ENCODE peak calls at places on chromosomes 6 and 20, in four cellular contexts. S, O, E and P are unnamed samples. For H3K4me1 and H3K27me3, the result is how much of the 10 kb centered on the place peaks cover.

GRCh38 chr6:165272585-165272984 is 36.8 kb downstream of the C6orf118 start:
- DNase-seq in S (no peak), O (no peak), E (no peak), P (no peak)

GRCh38 chr6:131948221-131948661 is 2.9 kb downstream of the CCN2 start:
- DNase-seq in S (no peak), O (no peak), E (no peak), P (no peak)

GRCh38 chr20:32841174-32841573 is 17.5 kb upstream of the EFCAB8 start:
- DNase-seq in S (no peak), O (no peak), E (no peak), P (no peak)

GRCh38 chr20:58524814-58525213 is 9.6 kb upstream of the APCDD1L start:
- DNase-seq in S (no peak), O (no peak), E (no peak), P (peak)

GRCh38 chr20:9507544-9508239 is 6.7 kb upstream of the LAMP5 start:
- DNase-seq in S (no peak), O (no peak), E (no peak), P (no peak)

GRCh38 chr20:17858450-17859001 is 110.1 kb downstream of the SNX5 start:
- DNase-seq in S (no peak), O (no peak), E (no peak), P (no peak)

GRCh38 chr6:113732384-113732966 is 124.7 kb upstream of the MARCKS start:
- DNase-seq in S (no peak), O (no peak), E (no peak), P (peak)

GRCh38 chr6:51932956-51933355 is 154.5 kb downstream of the PKHD1 start:
- DNase-seq in S (no peak), O (no peak), E (no peak), P (no peak)

GRCh38 chr6:164505425-164505824 is 804.0 kb downstream of the C6orf118 start:
- DNase-seq in S (no peak), O (no peak), E (no peak), P (no peak)

GRCh38 chr20:62874745-62875344 is 13.2 kb upstream of the TCFL5 start:
- DNase-seq in S (no peak), O (no peak), E (no peak), P (no peak)

GRCh38 chr20:46388945-46389344 is 17.5 kb downstream of the ELMO2 start:
- DNase-seq in S (no peak), O (no peak), E (no peak), P (peak)

GRCh38 chr20:15555913-15556312 is 1017.3 kb downstream of the KIF16B start:
- DNase-seq in S (no peak), O (no peak), E (no peak), P (no peak)

GRCh38 chr20:41171736-41172295 is 34.5 kb downstream of the PLCG1 start:
- DNase-seq in S (no peak), O (no peak), E (no peak), P (no peak)

GRCh38 chr6:40798069-40798770 is 211.1 kb upstream of the LRFN2 start:
- DNase-seq in S (no peak), O (no peak), E (peak), P (no peak)

GRCh38 chr6:41755895-41756294 is 8.7 kb upstream of the PGC start:
- DNase-seq in S (no peak), O (no peak), E (no peak), P (no peak)

GRCh38 chr6:33543116-33543515 is 37.0 kb downstream of the BAK1 start:
- DNase-seq in S (no peak), O (no peak), E (no peak), P (no peak)

GRCh38 chr20:49615401-49616153 is 47.6 kb upstream of the PTGIS start:
- DNase-seq in S (no peak), O (no peak), E (no peak), P (no peak)

GRCh38 chr6:35674594-35674993 is 14.1 kb downstream of the FKBP5 start:
- DNase-seq in S (no peak), O (no peak), E (no peak), P (no peak)

GRCh38 chr6:35675871-35676459 is 12.8 kb downstream of the FKBP5 start:
- DNase-seq in S (no peak), O (no peak), E (no peak), P (no peak)

GRCh38 chr6:35677456-35677855 is 11.3 kb downstream of the FKBP5 start:
- DNase-seq in S (no peak), O (no peak), E (no peak), P (no peak)

GRCh38 chr6:35669441-35669776 is 19.3 kb downstream of the FKBP5 start:
- DNase-seq in S (no peak), O (no peak), E (no peak), P (no peak)

GRCh38 chr6:35673755-35674154 is 15.0 kb downstream of the FKBP5 start:
- DNase-seq in S (no peak), O (no peak), E (no peak), P (no peak)
- H3K4me1 ChIP-seq in S (under half), O (under half), E (under half), P (half or more)

GRCh38 chr20:23037017-23037481 is 1.9 kb downstream of the SSTR4 start:
- DNase-seq in S (no peak), O (no peak), E (no peak), P (no peak)

GRCh38 chr20:23039136-23039875 is 4.2 kb downstream of the SSTR4 start:
- DNase-seq in S (no peak), O (no peak), E (no peak), P (no peak)

GRCh38 chr20:23043376-23043775 is 6.1 kb downstream of the THBD start:
- DNase-seq in S (no peak), O (no peak), E (no peak), P (no peak)

GRCh38 chr20:23042270-23042669 is 7.2 kb downstream of the SSTR4 start:
- DNase-seq in S (no peak), O (no peak), E (no peak), P (no peak)

DNA sequence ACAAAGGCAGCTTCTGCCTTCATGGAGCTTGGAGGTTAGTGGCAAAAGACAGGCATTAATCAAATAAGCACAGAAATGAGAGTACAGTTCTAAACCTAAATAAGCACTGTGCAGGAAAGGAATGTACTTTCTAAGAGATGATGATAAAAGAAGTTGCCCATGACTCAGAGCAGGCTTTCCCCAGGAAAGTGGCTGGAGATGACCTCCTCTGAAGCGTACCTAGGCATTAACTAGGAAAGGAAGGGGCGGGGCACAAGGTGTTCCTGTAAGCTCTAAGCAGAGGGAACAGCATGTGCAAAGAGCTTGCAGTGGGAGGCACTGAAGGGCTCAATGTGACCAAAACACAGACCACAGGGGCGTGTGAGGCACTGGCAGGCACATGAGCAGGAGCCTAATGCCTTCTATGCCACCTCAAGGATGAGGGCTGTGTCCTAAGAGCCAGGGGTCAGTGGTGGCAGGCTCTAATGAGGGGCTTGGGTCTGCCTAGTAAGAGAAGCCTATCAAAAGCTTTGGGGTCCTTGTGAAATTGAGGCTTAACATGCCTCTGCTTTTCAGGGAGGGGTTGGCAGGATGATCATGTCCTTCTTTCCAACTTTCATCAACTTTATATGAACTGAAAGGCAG is 4.9 kb downstream of the SSTR4 start:
- DNase-seq in S (no peak), O (no peak), E (no peak), P (no peak)
- H3K27me3 ChIP-seq in S (under half), O (under half), E (under half), P (under half)

GRCh38 chr20:14288341-14289330 is 48.8 kb downstream of the FLRT3 start:
- DNase-seq in S (peak), O (no peak), E (no peak), P (no peak)

GRCh38 chr20:14295812-14296211 is 41.6 kb downstream of the FLRT3 start:
- DNase-seq in S (no peak), O (no peak), E (no peak), P (no peak)

GRCh38 chr20:14295238-14295637 is 42.2 kb downstream of the FLRT3 start:
- DNase-seq in S (no peak), O (no peak), E (no peak), P (no peak)

DNA sequence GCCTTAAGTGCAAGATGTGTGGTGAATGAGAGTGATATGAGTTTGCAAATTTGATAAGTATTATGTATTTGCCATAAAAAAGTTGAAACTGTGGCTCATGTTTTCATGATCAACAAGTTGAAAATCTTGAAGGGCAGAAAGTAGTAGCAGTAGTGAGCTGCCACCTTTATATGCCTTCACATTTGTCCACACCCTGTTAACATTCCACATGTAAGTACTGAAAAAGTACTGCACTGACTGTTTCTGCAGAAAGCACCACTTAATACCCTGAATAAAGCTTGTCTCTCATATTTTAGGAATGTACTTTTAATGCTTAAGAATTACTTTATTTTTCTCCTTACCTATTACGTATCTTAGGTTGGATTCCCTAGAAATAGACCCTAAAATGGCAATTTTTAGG is 45.9 kb downstream of the FLRT3 start:
- DNase-seq in S (no peak), O (no peak), E (no peak), P (no peak)
- H3K4me1 ChIP-seq in S (under half), O (under half), E (under half), P (under half)

DNA sequence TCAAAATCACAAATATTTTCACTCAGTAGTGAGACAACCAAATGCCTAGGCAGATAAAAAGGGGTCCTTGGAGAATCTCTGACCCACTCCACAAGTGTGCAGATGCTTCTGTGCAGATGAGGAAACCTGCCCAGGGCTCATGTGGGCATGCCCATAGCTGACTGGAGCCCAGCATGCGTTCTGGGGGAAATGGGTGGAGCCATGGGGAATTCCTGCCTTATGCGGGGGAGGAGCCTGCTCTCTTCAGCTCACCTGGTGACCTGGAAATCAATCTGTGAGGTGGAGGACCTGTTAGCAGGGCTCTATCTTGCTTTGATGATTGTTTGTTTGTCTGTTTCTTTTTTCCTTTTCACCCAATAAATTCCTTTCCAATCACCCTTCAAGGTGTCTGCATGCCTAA is 23.4 kb upstream of the PLN start:
- DNase-seq in S (no peak), O (no peak), E (no peak), P (no peak)
- H3K27me3 ChIP-seq in S (under half), O (under half), E (under half), P (under half)

DNA sequence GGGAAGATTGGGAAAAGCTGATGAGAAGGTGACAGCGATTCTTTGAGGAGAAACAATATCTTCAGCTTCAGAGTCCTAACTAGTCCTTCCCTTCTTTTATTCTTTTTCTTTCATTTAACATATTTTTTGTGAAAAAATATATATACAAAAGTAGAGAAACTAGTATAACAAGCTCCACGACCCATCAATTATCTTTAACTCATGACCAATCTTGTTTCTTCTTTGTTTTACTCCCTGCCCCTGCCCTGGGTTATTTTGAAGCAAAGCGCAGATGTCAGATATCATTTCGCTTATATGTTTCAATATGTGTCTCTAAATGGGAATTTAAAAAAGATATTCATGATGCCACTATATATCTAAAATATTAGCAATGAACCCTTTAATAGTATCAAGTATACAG is 274.1 kb downstream of the CDC5L start:
- DNase-seq in S (no peak), O (no peak), E (no peak), P (no peak)
- H3K4me1 ChIP-seq in S (under half), O (under half), E (under half), P (under half)

DNA sequence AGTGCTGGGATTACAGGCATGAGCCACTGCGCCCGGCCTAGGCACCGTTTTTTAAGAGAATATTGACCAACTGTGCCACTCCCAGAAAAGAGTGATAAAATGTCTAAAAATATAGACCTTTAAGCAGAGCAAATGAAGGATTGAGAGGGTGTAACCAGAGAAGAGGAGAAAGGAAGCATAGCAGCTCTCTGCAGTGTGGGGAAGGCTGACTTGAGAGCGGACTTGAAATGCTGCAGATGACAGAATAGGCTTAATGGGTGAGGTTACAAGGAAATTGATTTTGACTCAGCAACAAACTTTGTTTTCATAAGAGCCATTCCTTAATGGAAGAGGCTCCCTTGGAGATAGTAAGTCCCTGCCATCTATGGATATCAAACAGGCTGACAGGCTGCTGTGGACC is 7.7 kb upstream of the JAG1 start:
- DNase-seq in S (no peak), O (no peak), E (no peak), P (no peak)
- H3K27me3 ChIP-seq in S (under half), O (under half), E (under half), P (under half)

GRCh38 chr20:44887466-44887865 is 2.0 kb downstream of the YWHAB start:
- DNase-seq in S (no peak), O (no peak), E (no peak), P (no peak)
- H3K4me1 ChIP-seq in S (under half), O (under half), E (under half), P (under half)

DNA sequence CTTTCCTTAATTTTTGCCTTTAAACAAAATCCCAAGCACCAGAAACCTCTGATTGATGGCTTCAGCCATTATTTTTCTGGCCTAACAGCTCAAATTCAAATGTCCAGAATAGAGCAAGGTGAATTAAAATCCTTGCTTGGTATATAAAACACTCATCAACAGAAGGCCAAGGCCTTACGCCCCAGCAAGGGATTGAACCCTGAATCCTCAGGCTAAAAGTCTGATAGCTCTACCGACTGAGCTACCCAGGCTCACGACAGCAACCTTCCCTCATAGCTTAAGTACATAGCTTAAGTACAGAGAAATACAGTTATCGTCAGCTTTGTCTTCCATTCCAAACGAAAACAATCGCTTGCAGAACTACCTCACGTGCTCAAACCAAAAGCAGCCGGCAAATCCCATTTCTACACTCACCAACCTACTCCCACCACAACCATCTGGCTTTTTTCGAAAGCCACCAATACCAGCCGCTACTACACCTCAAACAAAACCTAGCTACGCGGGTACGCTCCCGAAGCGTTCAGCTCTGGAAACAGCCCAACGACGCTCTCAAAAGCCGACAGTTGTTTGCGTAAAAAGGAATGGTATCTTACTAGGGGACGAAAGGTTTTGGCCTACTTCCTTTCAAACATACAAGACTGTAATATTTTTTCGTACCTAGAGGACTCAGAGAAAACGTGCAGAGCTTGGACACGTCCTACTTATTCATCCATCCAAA is 167.5 kb downstream of the GPX5 start:
- DNase-seq in S (peak), O (no peak), E (no peak), P (no peak)
- H3K27me3 ChIP-seq in S (under half), O (under half), E (under half), P (under half)